ENCODE peak calls at places on chromosomes 1 and 21, in four cellular contexts. F is RCC 7860; O is activated CD8-positive, alpha-beta T cell treated with anti-CD3 and anti-CD28 coated beads for 36 hours; Y is GM10248. H is an unnamed sample.

GRCh38 chr1:3692593-3692992 is 40.3 kb downstream of the TP73 start:
- DNase-seq in F (no peak), O (no peak), Y (no peak), H (no peak)

GRCh38 chr1:85307987-85308836 is 31.8 kb upstream of the BCL10 start:
- DNase-seq in F (peak; percentile 78), O (peak; percentile 85), Y (peak; percentile 66), H (peak; percentile 79)

GRCh38 chr1:202090994-202091393 is 31.7 kb upstream of the GPR37L1 start:
- DNase-seq in F (no peak), O (no peak), Y (no peak), H (no peak)

GRCh38 chr1:99808391-99809115 is 41.6 kb upstream of the AGL start:
- DNase-seq in F (peak; percentile 80), O (peak; percentile 45), Y (peak; percentile 66), H (peak; percentile 84)

GRCh38 chr1:220841293-220841692 is 38.0 kb upstream of the HLX start:
- DNase-seq in F (no peak), O (no peak), Y (no peak), H (no peak)

GRCh38 chr21:33754493-33754892 is 112.2 kb downstream of the ITSN1 start:
- DNase-seq in F (no peak), O (no peak), Y (no peak), H (no peak)

GRCh38 chr1:149995927-149996326 is 14.6 kb downstream of the OTUD7B start:
- DNase-seq in F (peak; percentile 24), O (peak; percentile 18), Y (no peak), H (peak; percentile 63)

GRCh38 chr1:24111264-24111997 is 504 bp downstream of the MYOM3 start:
- DNase-seq in F (no peak), O (no peak), Y (no peak), H (no peak)

GRCh38 chr1:239288964-239289535 is 97.3 kb upstream of the CHRM3 start:
- DNase-seq in F (no peak), O (no peak), Y (no peak), H (no peak)

GRCh38 chr1:18320051-18320450 is 160.7 kb upstream of the KLHDC7A start:
- DNase-seq in F (no peak), O (no peak), Y (no peak), H (no peak)

GRCh38 chr1:207321790-207322530 is 482 bp downstream of the CD55 start:
- DNase-seq in F (no peak), O (peak; percentile 14), Y (no peak), H (peak; percentile 52)

GRCh38 chr1:17397910-17398700 is 26.1 kb downstream of the PADI6 start:
- DNase-seq in F (no peak), O (no peak), Y (no peak), H (no peak)

GRCh38 chr1:39167632-39168209 is 36.8 kb upstream of the MACF1 start:
- DNase-seq in F (no peak), O (no peak), Y (no peak), H (no peak)

GRCh38 chr21:43866233-43866632 is 1.2 kb downstream of the AGPAT3 start:
- DNase-seq in F (no peak), O (peak; percentile 77), Y (peak; percentile 75), H (peak; percentile 68)

GRCh38 chr1:197096137-197096536 is 29.1 kb upstream of the F13B start:
- DNase-seq in F (no peak), O (no peak), Y (no peak), H (no peak)

GRCh38 chr1:31689821-31690220 is 14.0 kb downstream of the COL16A1 start:
- DNase-seq in F (peak; percentile 91), O (no peak), Y (no peak), H (no peak)

GRCh38 chr1:13746342-13746741 is 46.4 kb downstream of the PRDM2 start:
- DNase-seq in F (no peak), O (no peak), Y (no peak), H (no peak)

GRCh38 chr21:42665026-42665425 is 11.6 kb downstream of the PDE9A start:
- DNase-seq in F (no peak), O (no peak), Y (no peak), H (no peak)

GRCh38 chr1:37128091-37128490 is 93.8 kb upstream of the GRIK3 start:
- DNase-seq in F (no peak), O (no peak), Y (no peak), H (no peak)

GRCh38 chr1:234486858-234487830 is 8.2 kb upstream of the TARBP1 start:
- DNase-seq in F (peak; percentile 24), O (peak; percentile 50), Y (no peak), H (peak; percentile 44)

H was measured in GM12865.